ENCODE peak calls at places on chromosomes 3 and 15, in four cellular contexts. N is GM12878, F is HepG2, S is H1. B is an unnamed sample.

GRCh38 chr3:63654246-63654645 is 1.8 kb downstream of the SNTN start:
- DNase-seq in F (no peak), N (no peak), S (no peak), B (no peak)

GRCh38 chr3:161672478-161672877 is 175.9 kb downstream of the OTOL1 start:
- DNase-seq in S (no peak), F (no peak), N (no peak), B (no peak)

GRCh38 chr3:46987485-46988401 is 8.3 kb downstream of the NBEAL2 start:
- DNase-seq in F (no peak), N (peak), S (no peak), B (no peak)

GRCh38 chr3:186825294-186825821 is 17.2 kb upstream of the ADIPOQ start:
- DNase-seq in N (no peak), F (no peak), S (no peak), B (no peak)

GRCh38 chr3:193830791-193831191 is 237.8 kb downstream of the OPA1 start:
- DNase-seq in N (no peak), F (no peak), S (no peak), B (no peak)

GRCh38 chr15:71374607-71375352 is 259.5 kb downstream of the THSD4 start:
- DNase-seq in N (no peak), S (no peak), F (no peak), B (no peak)

GRCh38 chr3:124200336-124200901 is 208.5 kb upstream of the ROPN1 start:
- DNase-seq in N (no peak), F (no peak), S (no peak), B (no peak)

GRCh38 chr15:28100516-28101195 is 1.5 kb upstream of the OCA2 start:
- DNase-seq in F (no peak), N (no peak), S (no peak), B (no peak)

GRCh38 chr3:114852974-114853373 is 294.1 kb downstream of the ZBTB20 start:
- DNase-seq in S (no peak), N (no peak), F (no peak), B (no peak)

GRCh38 chr15:32870240-32871033 is 152.6 kb downstream of the GREM1 start:
- DNase-seq in S (no peak), N (peak), F (no peak), B (peak)

GRCh38 chr3:135862361-135862760 is 103.2 kb upstream of the PPP2R3A start:
- DNase-seq in F (no peak), N (no peak), S (no peak), B (no peak)

GRCh38 chr3:88222343-88222742 is 72.6 kb downstream of the C3orf38 start:
- DNase-seq in S (no peak), F (no peak), N (no peak), B (no peak)

GRCh38 chr15:77266708-77267387 is 153.1 kb downstream of the PEAK1 start:
- DNase-seq in N (no peak), S (peak), F (no peak), B (peak)

GRCh38 chr3:124467980-124468902 is 262.0 kb upstream of the UMPS start:
- DNase-seq in S (peak), N (no peak), F (peak), B (peak)

GRCh38 chr3:107421170-107421792 is 44.0 kb downstream of the CCDC54 start:
- DNase-seq in S (no peak), F (peak), N (no peak), B (peak)

GRCh38 chr3:191376742-191377141 is 46.4 kb upstream of the UTS2B start:
- DNase-seq in S (no peak), N (no peak), F (no peak), B (no peak)

GRCh38 chr3:23829242-23829934 is 23.6 kb downstream of the UBE2E1 start:
- DNase-seq in F (no peak), S (no peak), N (peak), B (no peak)

GRCh38 chr15:32987067-32987466 is 207.4 kb downstream of the FMN1 start:
- DNase-seq in F (no peak), S (no peak), N (no peak), B (no peak)

GRCh38 chr3:98974442-98974841 is 72.9 kb upstream of the DCBLD2 start:
- DNase-seq in S (no peak), N (no peak), F (peak), B (no peak)

GRCh38 chr15:25090073-25090733 is 135.4 kb downstream of the SNRPN start:
- DNase-seq in F (no peak), N (no peak), S (no peak), B (no peak)

GRCh38 chr3:171121801-171122200 is 95.3 kb upstream of the SLC2A2 start:
- DNase-seq in S (no peak), N (no peak), F (no peak), B (no peak)

GRCh38 chr3:78287085-78287484 is 1247.2 kb downstream of the ROBO2 start:
- DNase-seq in S (no peak), F (no peak), N (no peak), B (no peak)

GRCh38 chr15:77064539-77065308 is 6.2 kb downstream of the TSPAN3 start:
- DNase-seq in S (no peak), N (no peak), F (no peak), B (no peak)

GRCh38 chr3:165273411-165273810 is 77.2 kb upstream of the SLITRK3 start:
- DNase-seq in F (no peak), N (no peak), S (no peak), B (no peak)

GRCh38 chr3:183180105-183180763 is 17.7 kb upstream of the LAMP3 start:
- DNase-seq in F (no peak), S (no peak), N (no peak), B (no peak)

GRCh38 chr15:76286231-76286879 is 24.9 kb downstream of the ETFA start:
- DNase-seq in S (no peak), F (no peak), N (peak), B (no peak)

DNA sequence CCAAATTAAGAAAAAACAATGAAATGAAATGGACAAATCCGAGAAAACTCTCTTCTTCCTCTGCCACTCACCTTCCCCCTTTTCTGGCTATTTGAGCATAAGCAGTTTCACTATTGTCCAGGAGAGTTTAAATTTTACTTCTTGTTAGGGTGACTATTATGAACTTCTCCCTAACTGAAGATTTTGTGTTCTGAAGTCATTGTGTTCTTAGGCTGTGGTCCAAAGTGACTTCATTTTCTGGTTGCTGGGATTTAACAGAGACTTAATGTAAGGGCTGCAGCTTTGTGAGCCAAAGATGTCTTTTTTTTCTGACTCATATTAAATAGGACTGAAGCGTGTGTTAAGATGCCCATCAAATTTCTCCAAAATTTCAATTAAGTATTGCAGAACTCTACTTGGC is 46.5 kb upstream of the FSTL1 start:
- DNase-seq in S (no peak), F (no peak), N (no peak), B (no peak)
- TF ChIP-seq SIN3A in S (no peak), F (no peak), N (no peak), B (no peak)

GRCh38 chr3:8442993-8443670 is 58.5 kb upstream of the LMCD1 start:
- DNase-seq in N (no peak), F (no peak), S (no peak), B (no peak)

GRCh38 chr3:8445861-8446260 is 55.8 kb upstream of the LMCD1 start:
- DNase-seq in N (no peak), S (no peak), F (no peak), B (no peak)

GRCh38 chr3:8444883-8445282 is 56.7 kb upstream of the LMCD1 start:
- DNase-seq in S (no peak), F (no peak), N (no peak), B (no peak)

GRCh38 chr3:8441969-8442559 is 59.6 kb upstream of the LMCD1 start:
- DNase-seq in S (peak), F (peak), N (no peak), B (peak)

GRCh38 chr3:8443829-8444791 is 57.5 kb upstream of the LMCD1 start:
- DNase-seq in N (no peak), S (peak), F (peak), B (peak)
- TF ChIP-seq POLR2A in N (no peak), S (no peak), F (peak), B (no peak)

GRCh38 chr15:84960391-84961113 is 21.1 kb upstream of the PDE8A start:
- DNase-seq in N (no peak), F (no peak), S (no peak), B (no peak)
- TF ChIP-seq RAD21 in N (no peak), F (no peak), S (no peak), B (no peak)

GRCh38 chr15:40429068-40429707 is 11.6 kb upstream of the BAHD1 start:
- DNase-seq in S (no peak), N (no peak), F (no peak), B (no peak)

GRCh38 chr15:40427188-40427587 is 13.6 kb upstream of the BAHD1 start:
- DNase-seq in F (no peak), S (no peak), N (no peak), B (no peak)

GRCh38 chr15:40428183-40428582 is 12.6 kb upstream of the BAHD1 start:
- DNase-seq in F (no peak), N (no peak), S (no peak), B (no peak)

GRCh38 chr15:40425681-40426080 is 15.1 kb upstream of the BAHD1 start:
- DNase-seq in S (no peak), N (no peak), F (no peak), B (no peak)

GRCh38 chr15:40430271-40430805 is 10.4 kb upstream of the BAHD1 start:
- DNase-seq in S (no peak), N (no peak), F (no peak), B (no peak)
- TF ChIP-seq SIN3A in S (no peak), N (no peak), F (no peak), B (no peak)

DNA sequence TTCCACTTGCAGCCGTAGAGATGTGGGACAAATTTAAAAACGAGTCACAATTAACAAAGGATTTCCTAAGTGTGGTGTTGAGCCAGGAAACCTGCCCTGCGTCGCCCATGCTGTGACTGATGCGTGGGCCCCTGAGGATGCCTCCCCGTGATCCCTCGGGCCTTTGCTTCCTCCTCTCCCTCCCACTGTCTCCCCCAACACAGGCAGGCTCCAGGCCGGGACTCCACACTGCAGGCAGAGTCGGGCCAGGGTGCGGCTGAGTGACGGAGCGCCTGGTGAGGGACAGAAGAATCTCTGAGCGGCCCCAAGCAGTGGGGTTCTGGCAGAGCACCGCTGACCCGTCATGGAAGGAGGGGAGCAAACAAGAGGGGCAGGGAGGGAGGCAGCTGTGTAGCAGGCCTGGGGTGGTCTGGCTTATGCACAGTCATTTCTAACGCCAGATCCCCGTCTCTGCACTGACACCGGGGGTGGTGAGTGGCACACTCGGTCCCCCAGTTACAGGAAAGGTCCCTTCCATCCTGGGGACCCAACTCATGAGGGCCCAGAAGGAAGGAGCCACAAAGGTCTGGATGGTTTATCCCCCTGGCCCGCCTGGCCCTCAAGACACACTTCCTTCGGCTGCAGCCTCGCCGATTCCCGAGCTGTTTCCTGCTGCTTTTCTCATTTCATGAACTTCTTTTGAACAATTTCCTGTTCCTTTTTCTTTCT is 91.0 kb downstream of the XXYLT1 start:
- DNase-seq in N (no peak), F (no peak), S (no peak), B (no peak)
- TF ChIP-seq POLR2A in N (no peak), F (no peak), S (no peak), B (no peak)

GRCh38 chr3:53153267-53153823 is 7.7 kb upstream of the PRKCD start:
- DNase-seq in F (no peak), S (no peak), N (no peak), B (no peak)
- TF ChIP-seq RAD21 in F (no peak), S (no peak), N (no peak), B (no peak)

DNA sequence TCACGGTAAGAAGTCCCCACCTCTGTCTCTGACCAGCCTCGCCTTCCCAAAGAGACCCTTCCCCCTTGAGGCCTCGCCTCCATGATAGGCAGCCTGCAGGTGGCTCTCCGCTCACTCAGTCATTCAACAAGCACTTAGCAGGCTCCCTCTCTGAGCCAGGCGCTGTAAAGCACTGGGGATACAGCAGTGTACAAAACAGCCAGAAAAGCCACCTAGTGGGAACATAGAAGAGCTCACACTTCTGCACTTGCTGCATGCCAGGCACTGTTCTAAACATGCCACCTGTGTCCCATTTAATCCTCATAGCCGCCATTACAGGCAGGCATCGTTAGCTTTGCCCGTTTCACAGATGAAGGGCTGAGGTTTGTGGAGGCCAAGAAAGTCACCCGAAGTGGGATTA is 56.0 kb downstream of the SEMA3G start:
- DNase-seq in S (no peak), N (no peak), F (no peak), B (no peak)
- TF ChIP-seq SIN3A in S (no peak), N (no peak), F (no peak), B (no peak)

DNA sequence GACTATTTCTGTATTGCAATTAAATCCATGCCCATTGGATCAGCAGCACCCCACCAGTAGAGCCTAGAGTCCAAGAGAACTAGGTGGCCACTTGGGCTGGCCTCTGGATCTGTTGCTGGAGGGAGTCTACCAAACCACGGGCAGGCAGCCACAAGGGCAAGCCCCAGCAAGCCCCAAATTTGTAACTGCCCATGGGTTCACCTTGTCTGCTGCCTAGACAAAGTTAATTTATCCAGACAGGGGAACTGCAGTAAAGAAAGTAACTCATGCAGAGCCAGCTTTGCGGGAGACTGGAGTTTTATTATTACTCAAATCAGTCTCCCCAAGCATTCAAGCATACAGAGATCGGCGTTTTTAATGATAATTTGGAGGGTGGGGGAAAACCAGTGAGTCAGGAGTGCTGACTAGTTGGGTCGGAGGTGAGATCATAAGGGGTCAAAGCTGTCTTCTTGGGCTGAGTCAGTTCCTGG is 74.0 kb upstream of the TERB2 start:
- DNase-seq in F (no peak), S (no peak), N (peak), B (no peak)
- TF ChIP-seq POLR2A in F (no peak), S (no peak), N (peak), B (no peak)